ENCODE peak calls at places on chromosomes 5 and 9, in five cellular contexts. C, N, B, I and D are unnamed samples.

GRCh38 chr5:112709416-112709815 is 28.3 kb upstream of the APC start:
- DNase-seq in B (no peak), N (no peak), C (no peak), I (no peak), D (no peak)

GRCh38 chr9:129276486-129277260 is 98.6 kb upstream of the IER5L start:
- DNase-seq in C (no peak), B (no peak), N (peak), I (no peak), D (peak)

GRCh38 chr5:132411382-132411925 is 41.9 kb downstream of the SLC22A5 start:
- DNase-seq in B (no peak), I (no peak), C (no peak), N (no peak), D (no peak)

GRCh38 chr5:140870221-140871201 is 1.8 kb downstream of the PCDHA11 start:
- DNase-seq in B (no peak), C (no peak), I (no peak), N (no peak), D (no peak)

GRCh38 chr5:154449786-154450185 is 4.0 kb downstream of the SAP30L start:
- DNase-seq in I (peak), B (no peak), C (no peak), N (no peak), D (no peak)

GRCh38 chr5:1568201-1568979 is 44.6 kb upstream of the LPCAT1 start:
- DNase-seq in B (peak), C (no peak), I (peak), N (no peak), D (peak)

GRCh38 chr9:110186254-110186653 is 21.7 kb downstream of the C9orf152 start:
- DNase-seq in I (no peak), C (no peak), B (no peak), N (peak), D (no peak)

GRCh38 chr5:93430673-93431192 is 150.3 kb downstream of the NR2F1-AS1 start:
- DNase-seq in B (no peak), N (no peak), I (no peak), C (no peak), D (no peak)

GRCh38 chr5:133421806-133422205 is 190.5 kb downstream of the FSTL4 start:
- DNase-seq in I (no peak), N (peak), B (no peak), C (no peak), D (no peak)
- TF ChIP-seq CTCF in I (no peak), N (no peak), B (no peak), C (no peak), D (no peak)

GRCh38 chr9:128203842-128204551 is 818 bp downstream of the DNM1 start:
- DNase-seq in I (no peak), B (no peak), N (no peak), C (no peak), D (peak)

GRCh38 chr9:128206484-128206883 is 3.3 kb downstream of the DNM1 start:
- DNase-seq in B (no peak), C (no peak), N (no peak), I (no peak), D (no peak)

GRCh38 chr9:128203024-128203841 is at the start of gene DNM1:
- DNase-seq in N (no peak), I (peak), B (no peak), C (no peak), D (peak)

GRCh38 chr9:128205296-128205944 is 2.2 kb downstream of the DNM1 start:
- DNase-seq in C (no peak), B (no peak), N (no peak), I (no peak), D (peak)

DNA sequence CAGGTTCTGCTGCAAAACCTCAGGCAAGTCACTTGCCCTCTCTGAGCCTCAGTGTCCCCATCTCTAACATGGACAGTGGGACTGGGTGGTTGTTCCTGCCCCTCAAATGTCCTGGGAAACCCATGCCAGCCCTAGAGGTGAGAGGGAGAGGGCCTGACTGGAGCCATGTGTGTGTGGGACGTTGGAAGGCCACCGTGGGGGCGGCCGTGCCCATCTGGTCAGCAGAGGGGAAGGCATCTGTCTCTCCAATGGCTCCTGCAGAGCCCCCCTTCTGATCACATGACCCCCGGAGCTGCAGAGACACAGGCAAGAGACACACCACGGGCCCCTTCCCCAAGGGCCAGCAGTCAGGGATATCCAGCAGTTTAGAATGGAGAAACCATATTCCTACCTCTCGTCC is 1.7 kb downstream of the DNM1 start:
- DNase-seq in B (no peak), N (no peak), C (no peak), I (no peak), D (peak)
- H3K4me3 ChIP-seq in B (peak), N (no peak), C (no peak), I (no peak), D (no peak)

DNA sequence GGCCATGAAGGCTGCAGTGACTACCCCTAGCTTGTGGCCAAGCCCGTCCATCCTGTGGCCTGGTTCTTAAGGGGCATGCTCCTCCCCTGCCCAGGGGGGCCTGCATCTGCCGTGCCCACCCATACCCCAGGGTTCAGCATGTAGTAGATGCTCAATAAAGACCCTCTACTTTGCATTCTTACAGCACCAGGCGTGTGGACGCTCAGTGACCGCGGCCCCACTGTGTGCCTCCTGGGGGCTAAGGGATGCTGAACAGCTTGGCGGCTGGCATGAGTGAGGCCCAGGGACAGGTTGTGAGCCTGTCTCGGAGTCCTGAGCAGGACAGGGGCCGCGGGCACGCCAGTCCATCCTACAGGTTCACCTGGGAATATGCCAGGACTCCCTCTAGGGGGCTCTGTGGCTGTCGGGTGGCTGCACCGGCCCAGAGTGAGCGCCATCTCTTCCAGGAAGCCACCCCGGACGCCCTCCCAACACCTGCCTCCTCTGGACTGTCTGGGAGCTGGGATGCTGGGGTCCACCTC is 9.1 kb downstream of the NOTCH1 start:
- DNase-seq in N (no peak), B (no peak), I (no peak), C (no peak), D (no peak)
- TF ChIP-seq CTCF in N (no peak), B (no peak), I (peak), C (peak), D (no peak)

GRCh38 chr5:73436535-73437125 is 11.9 kb downstream of the FOXD1 start:
- DNase-seq in N (no peak), B (no peak), C (no peak), I (peak), D (no peak)
- H3K4me3 ChIP-seq in N (no peak), B (no peak), C (no peak), I (peak), D (no peak)

GRCh38 chr9:19409406-19410194 is 791 bp downstream of the ACER2 start:
- DNase-seq in N (no peak), C (peak), I (no peak), B (no peak), D (peak)

GRCh38 chr9:19408316-19408692 is 505 bp upstream of the ACER2 start:
- DNase-seq in B (no peak), I (no peak), C (no peak), N (no peak), D (no peak)

GRCh38 chr9:19410195-19410503 is 1.3 kb downstream of the ACER2 start:
- DNase-seq in N (no peak), C (no peak), B (no peak), I (no peak), D (no peak)

GRCh38 chr9:19410594-19410993 is 1.8 kb downstream of the ACER2 start:
- DNase-seq in B (no peak), I (no peak), N (no peak), C (no peak), D (no peak)

GRCh38 chr9:19408693-19409405 is at the start of gene ACER2:
- DNase-seq in C (peak), I (peak), N (peak), B (no peak), D (peak)
- TF ChIP-seq CTCF in C (peak), I (peak), N (no peak), B (peak), D (no peak)

DNA sequence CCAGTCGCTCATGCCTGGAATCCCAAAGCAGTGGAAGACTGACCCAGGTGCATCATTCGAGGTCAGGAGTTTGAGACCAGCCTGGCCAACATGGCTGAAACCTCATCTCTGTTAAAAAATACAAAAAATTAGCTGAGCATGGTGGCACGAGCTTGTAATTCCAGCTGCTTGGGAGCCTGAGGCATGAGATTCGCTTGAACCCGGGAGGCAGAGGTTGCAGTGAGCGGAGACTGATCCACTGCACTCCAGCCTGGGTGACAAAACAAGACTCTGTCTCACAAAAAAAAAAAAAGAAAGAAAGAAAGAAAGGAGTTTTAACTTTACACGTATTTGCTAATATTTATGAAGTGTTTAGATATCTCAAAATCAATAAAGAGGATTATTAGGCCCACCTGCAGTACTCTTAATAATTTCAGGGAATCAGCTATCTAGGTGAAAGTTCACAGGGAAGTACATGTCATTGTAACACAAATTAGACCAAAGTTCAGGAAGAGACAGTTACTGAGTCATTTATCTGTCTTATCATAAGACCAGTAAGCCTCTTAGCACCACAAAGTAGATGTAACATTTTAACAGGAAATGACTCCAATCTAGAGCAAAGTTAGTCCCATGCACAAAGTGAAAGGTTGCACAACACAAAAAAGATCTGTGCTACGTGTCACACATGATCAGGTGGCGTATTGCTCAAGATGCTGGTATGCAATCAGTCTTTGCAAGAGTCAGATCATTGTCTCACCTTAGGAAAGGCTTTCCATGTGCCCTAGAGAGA is 34.1 kb upstream of the PLIN2 start:
- DNase-seq in C (peak), I (peak), N (peak), B (peak), D (peak)
- H3K4me3 ChIP-seq in C (no peak), I (no peak), N (no peak), B (no peak), D (no peak)

DNA sequence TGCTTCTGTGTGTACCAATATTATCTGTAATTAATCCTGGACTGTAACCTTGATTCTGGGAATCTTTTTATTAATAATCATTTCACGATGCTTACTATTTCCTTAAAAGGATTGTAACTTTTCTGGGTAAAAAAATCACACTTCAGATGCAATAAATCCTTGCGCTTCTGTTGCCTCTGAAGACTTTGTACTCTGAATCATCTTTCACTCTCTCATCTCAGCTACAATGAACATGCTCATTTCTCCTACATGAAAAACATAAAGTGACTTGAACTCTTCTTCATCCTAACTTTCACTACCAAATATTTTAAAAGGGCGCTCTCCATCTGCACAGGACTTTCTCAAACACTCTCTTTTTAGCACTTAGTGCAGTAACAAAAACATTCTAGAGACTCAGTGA is 50.0 kb downstream of the GDA start:
- DNase-seq in C (no peak), B (no peak), N (no peak), I (no peak), D (no peak)
- TF ChIP-seq CTCF in C (no peak), B (no peak), N (no peak), I (no peak), D (no peak)

GRCh38 chr9:20437466-20437865 is 184.8 kb downstream of the MLLT3 start:
- DNase-seq in C (no peak), B (peak), I (peak), N (no peak), D (no peak)

GRCh38 chr9:20446248-20446647 is 176.1 kb downstream of the MLLT3 start:
- DNase-seq in N (no peak), C (no peak), I (no peak), B (no peak), D (no peak)

GRCh38 chr9:20442461-20443319 is 179.6 kb downstream of the MLLT3 start:
- DNase-seq in C (no peak), N (no peak), B (no peak), I (no peak), D (no peak)

GRCh38 chr9:20441166-20441565 is 181.1 kb downstream of the MLLT3 start:
- DNase-seq in B (no peak), C (no peak), N (no peak), I (no peak), D (no peak)

GRCh38 chr9:20441704-20442423 is 180.4 kb downstream of the MLLT3 start:
- DNase-seq in I (no peak), N (no peak), B (peak), C (no peak), D (no peak)
- H3K4me3 ChIP-seq in I (no peak), N (no peak), B (no peak), C (no peak), D (no peak)